ENCODE peak calls at places on chromosomes 12 and 14, in ten cellular contexts. C, T, N, Q, I, Z, S, F, L and G are unnamed samples.

GRCh38 chr12:132052191-132052932 is 91.8 kb downstream of the DDX51 start:
- DNase-seq in C (no peak), T (no peak), N (no peak), Q (no peak), I (no peak), Z (no peak), S (no peak), F (no peak), L (no peak), G (no peak)

GRCh38 chr12:94990222-94990621 is 13.3 kb downstream of the NDUFA12 start:
- DNase-seq in C (no peak), T (no peak), N (no peak), Q (no peak), I (no peak), Z (no peak), S (no peak), F (no peak), L (no peak), G (no peak)

GRCh38 chr12:40141996-40142395 is 36.1 kb upstream of the SLC2A13 start:
- DNase-seq in C (no peak), T (no peak), N (no peak), Q (no peak), I (no peak), Z (no peak), S (no peak), F (no peak), L (no peak), G (no peak)

GRCh38 chr14:54676822-54677708 is 110.1 kb downstream of the SAMD4A start:
- DNase-seq in C (no peak), T (peak), N (peak), Q (peak), I (peak), Z (peak), S (no peak), F (no peak), L (peak), G (no peak)

GRCh38 chr12:107385518-107385917 is 292.2 kb upstream of the CRY1 start:
- DNase-seq in C (no peak), T (no peak), N (no peak), Q (peak), I (no peak), Z (no peak), S (no peak), F (no peak), L (no peak), G (no peak)

GRCh38 chr14:101473045-101473729 is 88.1 kb upstream of the DIO3 start:
- DNase-seq in C (peak), T (no peak), N (no peak), Q (no peak), I (no peak), Z (no peak), S (no peak), F (no peak), L (peak), G (no peak)

GRCh38 chr12:128637616-128638606 is 185.8 kb downstream of the SLC15A4 start:
- DNase-seq in C (no peak), T (no peak), N (no peak), Q (no peak), I (no peak), Z (no peak), S (no peak), F (no peak), L (no peak), G (no peak)

GRCh38 chr12:118119449-118119879 is 15.7 kb upstream of the VSIG10 start:
- DNase-seq in C (no peak), T (no peak), N (no peak), Q (no peak), I (peak), Z (no peak), S (no peak), F (no peak), L (no peak), G (no peak)

GRCh38 chr14:104752338-104752734 is 611 bp upstream of the SIVA1 start:
- DNase-seq in C (no peak), T (peak), N (no peak), Q (no peak), I (no peak), Z (no peak), S (no peak), F (no peak), L (no peak), G (no peak)

GRCh38 chr12:116525418-116526001 is 33.7 kb upstream of the MAP1LC3B2 start:
- DNase-seq in C (peak), T (peak), N (peak), Q (peak), I (peak), Z (peak), S (no peak), F (no peak), L (peak), G (peak)

GRCh38 chr12:122087431-122088180 is 9.1 kb downstream of the MLXIP start:
- DNase-seq in C (peak), T (no peak), N (no peak), Q (no peak), I (no peak), Z (no peak), S (no peak), F (no peak), L (no peak), G (no peak)

GRCh38 chr12:9273276-9273675 is 65.1 kb upstream of the PZP start:
- DNase-seq in C (no peak), T (no peak), N (no peak), Q (no peak), I (no peak), Z (no peak), S (no peak), F (no peak), L (no peak), G (no peak)

GRCh38 chr12:34392741-34393085 is 370.4 kb downstream of the ALG10 start:
- DNase-seq in C (peak), T (no peak), N (no peak), Q (no peak), I (no peak), Z (no peak), S (no peak), F (no peak), L (peak), G (no peak)

GRCh38 chr12:105272152-105272551 is 36.2 kb upstream of the APPL2 start:
- DNase-seq in C (no peak), T (no peak), N (no peak), Q (no peak), I (no peak), Z (no peak), S (no peak), F (no peak), L (no peak), G (no peak)

GRCh38 chr14:64861916-64862315 is 17.8 kb downstream of the SPTB start:
- DNase-seq in C (no peak), T (no peak), N (no peak), Q (no peak), I (peak), Z (no peak), S (no peak), F (no peak), L (no peak), G (no peak)

GRCh38 chr14:32512813-32513212 is 183.7 kb downstream of the AKAP6 start:
- DNase-seq in C (no peak), T (no peak), N (no peak), Q (no peak), I (no peak), Z (no peak), S (no peak), F (no peak), L (no peak), G (no peak)

GRCh38 chr14:92607702-92608429 is 94.3 kb downstream of the RIN3 start:
- DNase-seq in C (no peak), T (no peak), N (no peak), Q (no peak), I (no peak), Z (peak), S (no peak), F (no peak), L (no peak), G (no peak)

GRCh38 chr12:124314207-124314606 is 19.3 kb downstream of the RFLNA start:
- DNase-seq in C (no peak), T (no peak), N (no peak), Q (no peak), I (no peak), Z (no peak), S (no peak), F (no peak), L (no peak), G (no peak)

GRCh38 chr12:76670776-76671175 is 93.1 kb upstream of the ZDHHC17 start:
- DNase-seq in C (no peak), T (no peak), N (no peak), Q (peak), I (peak), Z (no peak), S (no peak), F (no peak), L (no peak), G (no peak)

GRCh38 chr12:6724409-6724797 is 557 bp downstream of the COPS7A start:
- DNase-seq in C (no peak), T (no peak), N (no peak), Q (no peak), I (peak), Z (no peak), S (no peak), F (peak), L (no peak), G (no peak)